ENCODE peak calls at places on chromosomes 5 and 9, in four cellular contexts. One of them, this sample, is unnamed.

GRCh38 chr5:6583049-6583880 is 49.6 kb downstream of the NSUN2 start:
- DNase-seq in K562: peak; percentile 54
- DNase-seq in HepG2: no peak
- DNase-seq in GM12878: no peak
- DNase-seq in this sample: no peak

GRCh38 chr9:83655433-83655832 is 32.5 kb downstream of the IDNK start:
- DNase-seq in HepG2: no peak
- DNase-seq in GM12878: no peak
- DNase-seq in K562: no peak
- DNase-seq in this sample: no peak

GRCh38 chr5:109470263-109470662 is 60.5 kb upstream of the PJA2 start:
- DNase-seq in HepG2: no peak
- DNase-seq in K562: no peak
- DNase-seq in GM12878: no peak
- DNase-seq in this sample: no peak

GRCh38 chr9:5453673-5454072 is 3.3 kb downstream of the CD274 start:
- DNase-seq in K562: no peak
- DNase-seq in GM12878: no peak
- DNase-seq in HepG2: no peak
- DNase-seq in this sample: no peak

GRCh38 chr9:131810351-131811170 is 70.7 kb upstream of the RAPGEF1 start:
- DNase-seq in HepG2: no peak
- DNase-seq in GM12878: no peak
- DNase-seq in K562: no peak
- DNase-seq in this sample: no peak

GRCh38 chr5:132807163-132807838 is 5.8 kb upstream of the SOWAHA start:
- DNase-seq in GM12878: peak; percentile 20
- DNase-seq in K562: peak; percentile 70
- DNase-seq in HepG2: peak; percentile 99
- DNase-seq in this sample: peak; percentile 39

GRCh38 chr5:120568716-120569115 is 104.6 kb downstream of the PRR16 start:
- DNase-seq in K562: no peak
- DNase-seq in HepG2: no peak
- DNase-seq in GM12878: no peak
- DNase-seq in this sample: no peak

GRCh38 chr9:105647595-105648349 is 14.5 kb upstream of the TAL2 start:
- DNase-seq in K562: peak; percentile 90
- DNase-seq in GM12878: no peak
- DNase-seq in HepG2: no peak
- DNase-seq in this sample: no peak

GRCh38 chr9:36148652-36149051 is 12.1 kb downstream of the GLIPR2 start:
- DNase-seq in HepG2: peak; percentile 63
- DNase-seq in GM12878: peak; percentile 76
- DNase-seq in K562: peak; percentile 68
- DNase-seq in this sample: no peak

GRCh38 chr5:139635191-139635590 is 13.0 kb upstream of the CXXC5 start:
- DNase-seq in HepG2: no peak
- DNase-seq in GM12878: no peak
- DNase-seq in K562: no peak
- DNase-seq in this sample: no peak

GRCh38 chr5:64947031-64947430 is 178.3 kb downstream of the CWC27 start:
- DNase-seq in HepG2: peak; percentile 22
- DNase-seq in K562: peak; percentile 41
- DNase-seq in GM12878: no peak
- DNase-seq in this sample: peak; percentile 15

GRCh38 chr9:29213374-29214161 is 1640.3 kb upstream of the C9orf72 start:
- DNase-seq in K562: no peak
- DNase-seq in HepG2: no peak
- DNase-seq in GM12878: no peak
- DNase-seq in this sample: peak; percentile 25

GRCh38 chr5:140673187-140673976 is at the start of gene DND1:
- DNase-seq in K562: no peak
- DNase-seq in HepG2: no peak
- DNase-seq in GM12878: no peak
- DNase-seq in this sample: no peak

GRCh38 chr9:129058965-129059795 is 21.7 kb upstream of the DOLPP1 start:
- DNase-seq in HepG2: peak; percentile 52
- DNase-seq in K562: no peak
- DNase-seq in GM12878: no peak
- DNase-seq in this sample: no peak

GRCh38 chr5:134555889-134556311 is 30.4 kb downstream of the JADE2 start:
- DNase-seq in K562: no peak
- DNase-seq in HepG2: peak; percentile 9
- DNase-seq in GM12878: no peak
- DNase-seq in this sample: peak; percentile 33
- TF ChIP-seq SP1 in K562: no peak
- TF ChIP-seq SP1 in HepG2: no peak
- TF ChIP-seq SP1 in GM12878: no peak
- TF ChIP-seq SP1 in this sample: no peak

GRCh38 chr9:138073408-138073807 is 195.8 kb downstream of the CACNA1B start:
- DNase-seq in K562: no peak
- DNase-seq in HepG2: no peak
- DNase-seq in GM12878: no peak
- DNase-seq in this sample: no peak

GRCh38 chr9:138071292-138071691 is 193.7 kb downstream of the CACNA1B start:
- DNase-seq in HepG2: no peak
- DNase-seq in K562: no peak
- DNase-seq in GM12878: no peak
- DNase-seq in this sample: no peak

GRCh38 chr9:138072897-138073296 is 195.3 kb downstream of the CACNA1B start:
- DNase-seq in GM12878: no peak
- DNase-seq in HepG2: no peak
- DNase-seq in K562: no peak
- DNase-seq in this sample: no peak

GRCh38 chr9:138071731-138072130 is 194.1 kb downstream of the CACNA1B start:
- DNase-seq in HepG2: no peak
- DNase-seq in GM12878: no peak
- DNase-seq in K562: no peak
- DNase-seq in this sample: no peak

DNA sequence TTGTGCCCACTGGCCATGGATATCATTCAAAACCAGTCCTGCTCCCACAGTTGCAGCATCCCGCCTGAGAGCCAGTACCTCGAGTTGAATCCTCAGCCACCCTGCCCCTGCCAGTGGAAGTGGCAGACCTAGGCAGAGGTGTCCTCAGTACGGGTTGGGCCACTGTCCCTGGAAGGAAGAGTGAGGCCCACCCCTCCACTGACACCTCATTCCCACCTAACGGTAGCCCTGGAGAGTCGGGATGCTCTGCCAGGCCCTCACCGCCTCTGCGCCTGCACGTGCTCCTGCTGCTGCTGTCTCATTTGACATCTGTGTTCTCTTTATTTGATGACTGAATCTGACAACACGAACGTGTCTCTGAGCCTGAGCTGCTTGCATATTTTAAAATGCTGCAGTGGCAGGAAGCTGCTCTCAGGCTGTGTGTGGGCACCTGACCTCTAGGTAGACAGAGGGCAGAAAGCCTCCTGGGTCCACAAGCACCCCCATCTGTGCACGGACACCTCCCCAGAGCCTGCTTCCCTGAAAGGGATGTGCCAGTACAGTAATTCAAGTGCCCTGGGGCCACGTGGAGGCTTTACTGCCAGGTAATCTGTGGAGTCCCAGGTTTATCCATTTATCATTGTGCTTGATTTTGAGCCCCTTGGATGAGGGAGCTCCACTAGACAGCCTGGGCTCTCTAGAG is 194.7 kb downstream of the CACNA1B start:
- DNase-seq in K562: no peak
- DNase-seq in HepG2: no peak
- DNase-seq in GM12878: no peak
- DNase-seq in this sample: no peak
- TF ChIP-seq TARDBP in K562: no peak
- TF ChIP-seq TARDBP in HepG2: no peak
- TF ChIP-seq TARDBP in GM12878: no peak
- TF ChIP-seq TARDBP in this sample: no peak

DNA sequence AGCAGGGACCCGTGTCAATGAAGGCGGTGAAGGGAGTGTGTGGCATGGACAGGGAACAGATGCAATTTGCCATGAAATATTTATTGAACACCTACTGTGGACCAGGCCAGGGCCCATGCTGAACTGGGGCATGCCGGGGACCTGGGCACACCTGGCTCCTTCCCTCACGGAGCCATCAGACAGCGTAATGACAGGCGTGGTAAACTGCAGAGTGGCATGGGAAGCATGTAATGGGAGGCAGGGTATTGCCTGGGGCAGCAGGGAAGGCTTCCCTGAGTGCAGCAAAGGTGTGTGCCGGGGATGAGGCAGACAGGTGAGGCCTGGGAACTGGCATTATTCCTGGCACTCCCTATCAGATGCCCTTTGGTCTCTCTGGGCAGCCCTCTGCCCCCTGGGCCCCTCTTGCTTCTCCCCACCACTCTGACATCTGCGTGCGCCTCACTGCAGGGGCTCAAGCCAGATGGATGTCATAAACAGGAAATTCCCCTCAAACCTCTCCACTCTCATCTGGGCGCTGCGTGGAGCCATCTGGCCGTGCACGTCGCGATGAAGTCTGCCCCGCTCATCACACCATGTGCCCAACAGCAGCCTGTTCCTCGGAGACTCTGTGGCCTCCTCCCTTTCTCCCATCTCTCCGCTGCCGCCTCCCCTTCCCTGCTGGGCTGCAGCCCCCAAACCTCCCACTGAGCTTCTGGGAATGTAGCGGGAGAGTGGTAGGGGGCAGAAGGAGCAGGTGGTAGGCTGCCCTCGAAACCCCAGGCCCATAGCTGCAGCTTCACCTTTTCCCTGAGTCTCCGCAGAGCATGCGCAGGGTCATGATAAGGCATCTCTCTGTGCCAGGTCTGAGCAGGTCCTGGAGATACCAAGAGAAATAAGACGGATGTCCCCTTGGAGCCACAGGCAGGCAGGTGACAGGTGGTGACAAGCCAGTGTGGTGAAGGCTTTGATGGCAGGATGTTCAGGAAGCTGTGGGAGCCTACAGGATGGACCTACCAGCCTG is 67.8 kb downstream of the HMCN2 start:
- DNase-seq in K562: no peak
- DNase-seq in HepG2: no peak
- DNase-seq in GM12878: no peak
- DNase-seq in this sample: no peak
- TF ChIP-seq SP1 in K562: no peak
- TF ChIP-seq SP1 in HepG2: no peak
- TF ChIP-seq SP1 in GM12878: no peak
- TF ChIP-seq SP1 in this sample: no peak

DNA sequence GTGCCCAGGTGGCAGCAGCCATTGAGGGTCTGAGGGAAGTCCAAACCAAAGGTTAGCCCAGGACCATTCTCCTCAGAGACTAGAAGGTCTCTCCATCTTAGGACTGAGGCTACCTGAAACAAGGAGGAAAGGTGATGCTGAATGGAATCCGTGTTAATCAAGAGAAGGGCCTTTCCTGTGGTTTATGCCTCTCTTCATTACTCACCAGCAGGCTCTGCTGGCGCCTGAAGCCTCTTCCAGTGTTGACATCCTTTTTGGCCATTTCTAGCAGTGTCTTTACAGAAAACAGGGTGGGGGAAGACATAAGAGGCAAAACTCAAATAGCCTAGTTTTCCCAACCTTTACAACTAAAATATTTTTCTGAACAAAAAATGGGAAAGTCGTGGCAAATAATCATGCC is 98.1 kb downstream of the ENC1 start:
- DNase-seq in HepG2: no peak
- DNase-seq in GM12878: no peak
- DNase-seq in K562: no peak
- DNase-seq in this sample: no peak
- TF ChIP-seq TARDBP in HepG2: no peak
- TF ChIP-seq TARDBP in GM12878: no peak
- TF ChIP-seq TARDBP in K562: no peak
- TF ChIP-seq TARDBP in this sample: no peak

DNA sequence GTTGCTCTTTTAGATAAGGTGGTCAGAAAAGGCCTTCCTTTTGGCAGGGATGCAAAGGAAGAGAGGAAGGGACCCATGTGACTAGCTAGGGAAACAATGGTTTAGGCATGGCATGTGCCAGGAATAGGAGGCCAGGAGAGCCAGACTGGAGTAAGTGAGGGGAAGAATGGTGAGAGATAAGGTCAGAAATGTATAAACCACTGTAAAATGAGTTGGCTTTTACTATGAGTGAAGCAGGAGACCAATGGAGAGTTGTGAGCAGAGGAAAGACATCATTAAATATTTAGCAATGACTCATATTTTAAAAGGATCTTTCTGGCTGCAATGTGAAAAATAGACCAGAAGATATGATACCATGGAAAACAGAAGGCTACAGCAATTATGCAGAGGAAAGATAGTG is 50.9 kb downstream of the AP3B1 start:
- DNase-seq in HepG2: no peak
- DNase-seq in K562: no peak
- DNase-seq in GM12878: no peak
- DNase-seq in this sample: no peak
- TF ChIP-seq SP1 in HepG2: no peak
- TF ChIP-seq SP1 in K562: no peak
- TF ChIP-seq SP1 in GM12878: no peak
- TF ChIP-seq SP1 in this sample: no peak

This sample was measured in HEK293T.